ENCODE peak calls at places on chromosome 14, in four cellular contexts. B is hippocampal formation; H is M059J; T is activated CD8-positive, alpha-beta memory T cell treated with anti-CD3 and anti-CD28 coated beads for 1 hour. G is an unnamed sample.

GRCh38 chr14:69323266-69323966 is 63.5 kb downstream of the GALNT16 start:
- DNase-seq in B (no peak), H (no peak), T (no peak), G (no peak)

GRCh38 chr14:54902143-54902520 is 494 bp downstream of the GCH1 start:
- DNase-seq in B (no peak), H (peak; percentile 69), T (peak; percentile 67), G (peak; percentile 8)

GRCh38 chr14:83171761-83172160 is 1638.1 kb upstream of the SEL1L start:
- DNase-seq in B (no peak), H (no peak), T (no peak), G (no peak)

GRCh38 chr14:85093631-85094330 is 436.2 kb upstream of the FLRT2 start:
- DNase-seq in B (no peak), H (no peak), T (no peak), G (no peak)

GRCh38 chr14:80419769-80420168 is 208.5 kb upstream of the DIO2 start:
- DNase-seq in B (no peak), H (no peak), T (no peak), G (no peak)

GRCh38 chr14:95549656-95550585 is 15.1 kb downstream of the GLRX5 start:
- DNase-seq in B (no peak), H (no peak), T (no peak), G (no peak)

GRCh38 chr14:63499701-63500250 is 43.4 kb downstream of the PPP2R5E start:
- DNase-seq in B (no peak), H (peak; percentile 46), T (no peak), G (no peak)

GRCh38 chr14:95064734-95065133 is 92.6 kb downstream of the DICER1 start:
- DNase-seq in B (no peak), H (no peak), T (no peak), G (no peak)

GRCh38 chr14:98167253-98167652 is 1104.7 kb downstream of the BCL11B start:
- DNase-seq in B (no peak), H (no peak), T (no peak), G (no peak)

GRCh38 chr14:102544034-102544744 is 34.6 kb upstream of the ANKRD9 start:
- DNase-seq in B (no peak), H (no peak), T (no peak), G (no peak)

GRCh38 chr14:75959031-75959430 is 22.8 kb downstream of the TGFB3 start:
- DNase-seq in B (no peak), H (no peak), T (no peak), G (no peak)

GRCh38 chr14:81169711-81170103 is 51.1 kb downstream of the GTF2A1 start:
- DNase-seq in B (peak; percentile 51), H (no peak), T (no peak), G (no peak)

GRCh38 chr14:90900712-90901111 is 84.5 kb upstream of the TTC7B start:
- DNase-seq in B (no peak), H (no peak), T (no peak), G (no peak)

GRCh38 chr14:83379371-83379770 is 1845.7 kb upstream of the SEL1L start:
- DNase-seq in B (no peak), H (no peak), T (no peak), G (no peak)